ENCODE peak calls at places on chromosomes 16 and 17, in eight cellular contexts. U is caudate nucleus; T is CD8-positive, alpha-beta memory T cell; F is IMR-90; Z is mesothelial cell of epicardium; J is NCI-H2171; O is esophagus squamous epithelium; L is activated CD4-positive, alpha-beta T cell treated with anti-CD3 and anti-CD28 coated beads for 36 hours. C is an unnamed sample.

GRCh38 chr16:66698046-66698445 is 1.5 kb upstream of the CMTM4 start:
- DNase-seq in U (no peak), T (no peak), F (no peak), Z (no peak), J (no peak), O (no peak), L (no peak), C (no peak)

GRCh38 chr16:580946-581498 is 8.8 kb upstream of the RAB40C start:
- DNase-seq in U (no peak), T (no peak), F (no peak), Z (no peak), J (no peak), O (no peak), L (no peak), C (no peak)

GRCh38 chr17:16521070-16521727 is 29.2 kb upstream of the LRRC75A start:
- DNase-seq in U (no peak), T (peak; percentile 31), F (peak; percentile 91), Z (peak; percentile 31), J (peak; percentile 57), O (no peak), L (peak; percentile 80), C (peak; percentile 80)

GRCh38 chr16:64174327-64174726 is 947.5 kb downstream of the CDH11 start:
- DNase-seq in U (no peak), T (no peak), F (peak; percentile 20), Z (no peak), J (no peak), O (no peak), L (no peak), C (no peak)

GRCh38 chr17:58637011-58637570 is 54.8 kb downstream of the TEX14 start:
- DNase-seq in U (no peak), T (no peak), F (no peak), Z (no peak), J (no peak), O (no peak), L (no peak), C (no peak)

GRCh38 chr16:47045459-47045858 is 72.0 kb upstream of the DNAJA2 start:
- DNase-seq in U (no peak), T (no peak), F (no peak), Z (no peak), J (no peak), O (no peak), L (no peak), C (no peak)

GRCh38 chr16:68629315-68629900 is 15.7 kb upstream of the CDH3 start:
- DNase-seq in U (no peak), T (no peak), F (no peak), Z (no peak), J (no peak), O (no peak), L (peak; percentile 11), C (no peak)

GRCh38 chr16:82653550-82654511 is 27.1 kb downstream of the CDH13 start:
- DNase-seq in U (no peak), T (peak; percentile 30), F (peak; percentile 95), Z (no peak), J (no peak), O (no peak), L (peak; percentile 72), C (no peak)

GRCh38 chr17:20315321-20315720 is 152.0 kb downstream of the LGALS9B start:
- DNase-seq in U (no peak), T (no peak), F (no peak), Z (no peak), J (no peak), O (no peak), L (no peak), C (no peak)

GRCh38 chr17:73628642-73629552 is 15.3 kb downstream of the SDK2 start:
- DNase-seq in U (no peak), T (no peak), F (no peak), Z (no peak), J (no peak), O (no peak), L (no peak), C (no peak)

GRCh38 chr16:85520853-85521736 is 92.0 kb upstream of the GSE1 start:
- DNase-seq in U (no peak), T (no peak), F (no peak), Z (no peak), J (no peak), O (no peak), L (no peak), C (no peak)

GRCh38 chr17:77496401-77496801 is 355.6 kb downstream of the SEC14L1 start:
- DNase-seq in U (no peak), T (no peak), F (no peak), Z (no peak), J (no peak), O (no peak), L (no peak), C (peak; percentile 14)

GRCh38 chr17:17366235-17366634 is 63.1 kb downstream of the NT5M start:
- DNase-seq in U (no peak), T (no peak), F (no peak), Z (no peak), J (no peak), O (no peak), L (no peak), C (no peak)

GRCh38 chr17:68089881-68090280 is 54.3 kb downstream of the KPNA2 start:
- DNase-seq in U (no peak), T (no peak), F (peak; percentile 24), Z (no peak), J (no peak), O (no peak), L (peak; percentile 47), C (peak; percentile 66)

GRCh38 chr16:69565611-69566436 is at the start of gene NFAT5:
- DNase-seq in U (peak; percentile 88), T (peak; percentile 80), F (peak; percentile 74), Z (peak; percentile 91), J (peak; percentile 85), O (peak; percentile 48), L (peak; percentile 94), C (peak; percentile 94)

GRCh38 chr17:35245196-35245486 is 2.3 kb downstream of the SLFN5 start:
- DNase-seq in U (no peak), T (no peak), F (peak; percentile 97), Z (no peak), J (no peak), O (no peak), L (peak; percentile 41), C (no peak)

GRCh38 chr16:83899272-83899897 is 470 bp downstream of the MLYCD start:
- DNase-seq in U (no peak), T (peak; percentile 17), F (peak; percentile 66), Z (no peak), J (peak; percentile 7), O (no peak), L (peak; percentile 61), C (peak; percentile 49)

GRCh38 chr17:50916026-50916707 is 50.0 kb upstream of the TOB1 start:
- DNase-seq in U (no peak), T (no peak), F (peak; percentile 10), Z (no peak), J (no peak), O (no peak), L (peak; percentile 55), C (no peak)

GRCh38 chr16:87068751-87069150 is 248.4 kb downstream of the C16orf95 start:
- DNase-seq in U (no peak), T (no peak), F (no peak), Z (no peak), J (no peak), O (no peak), L (no peak), C (no peak)

GRCh38 chr17:48276776-48277175 is 153.2 kb downstream of the SKAP1 start:
- DNase-seq in U (no peak), T (no peak), F (no peak), Z (no peak), J (no peak), O (no peak), L (no peak), C (no peak)

GRCh38 chr16:53142823-53143568 is 88.2 kb downstream of the CHD9 start:
- DNase-seq in U (no peak), T (no peak), F (peak; percentile 42), Z (no peak), J (no peak), O (no peak), L (no peak), C (no peak)

GRCh38 chr16:12804395-12804794 is 708 bp upstream of the CPPED1 start:
- DNase-seq in U (no peak), T (no peak), F (no peak), Z (no peak), J (no peak), O (no peak), L (no peak), C (no peak)

GRCh38 chr16:9384141-9384540 is 292.7 kb downstream of the HAPSTR1 start:
- DNase-seq in U (no peak), T (no peak), F (no peak), Z (no peak), J (no peak), O (no peak), L (no peak), C (no peak)

GRCh38 chr16:515175-515962 is 12.1 kb upstream of the CAPN15 start:
- DNase-seq in U (no peak), T (no peak), F (no peak), Z (no peak), J (no peak), O (no peak), L (no peak), C (no peak)

GRCh38 chr17:80224683-80225082 is 4.5 kb downstream of the SLC26A11 start:
- DNase-seq in U (no peak), T (no peak), F (no peak), Z (no peak), J (no peak), O (no peak), L (no peak), C (no peak)

GRCh38 chr17:50095626-50096037 is 481 bp downstream of the PDK2 start:
- DNase-seq in U (no peak), T (no peak), F (no peak), Z (no peak), J (no peak), O (no peak), L (no peak), C (no peak)